ENCODE peak calls at places on chromosomes 1 and 21, in ten cellular contexts. One of them, this sample, is unnamed.
A peak's percentile ranks its signal among the peaks of the same experiment; 100 is the strongest.

GRCh38 chr1:1431845-1432565 is 3.5 kb upstream of the VWA1 start:
- DNase-seq in right lobe of liver: peak; percentile 92
- DNase-seq in foreskin fibroblast: no peak
- DNase-seq in heart left ventricle: peak; percentile 88
- DNase-seq in esophagus muscularis mucosa: no peak
- DNase-seq in AG09309: no peak
- DNase-seq in osteoblast: peak; percentile 97
- DNase-seq in heart right ventricle: peak; percentile 82
- DNase-seq in HFF-Myc: no peak
- DNase-seq in mucosa of descending colon: peak; percentile 70
- DNase-seq in this sample: no peak

GRCh38 chr1:2816786-2817185 is 15.3 kb upstream of the TTC34 start:
- DNase-seq in right lobe of liver: peak; percentile 7
- DNase-seq in foreskin fibroblast: no peak
- DNase-seq in heart left ventricle: no peak
- DNase-seq in esophagus muscularis mucosa: no peak
- DNase-seq in AG09309: no peak
- DNase-seq in osteoblast: peak; percentile 57
- DNase-seq in heart right ventricle: peak; percentile 1
- DNase-seq in HFF-Myc: no peak
- DNase-seq in mucosa of descending colon: no peak
- DNase-seq in this sample: no peak

GRCh38 chr1:221874285-221875003 is 132.6 kb upstream of the DUSP10 start:
- DNase-seq in right lobe of liver: no peak
- DNase-seq in foreskin fibroblast: peak; percentile 68
- DNase-seq in heart left ventricle: no peak
- DNase-seq in esophagus muscularis mucosa: peak; percentile 89
- DNase-seq in AG09309: no peak
- DNase-seq in osteoblast: no peak
- DNase-seq in heart right ventricle: no peak
- DNase-seq in HFF-Myc: no peak
- DNase-seq in mucosa of descending colon: no peak
- DNase-seq in this sample: peak; percentile 85

GRCh38 chr21:38333290-38334272 is 76.8 kb downstream of the KCNJ15 start:
- DNase-seq in right lobe of liver: peak; percentile 76
- DNase-seq in foreskin fibroblast: no peak
- DNase-seq in heart left ventricle: no peak
- DNase-seq in esophagus muscularis mucosa: no peak
- DNase-seq in AG09309: no peak
- DNase-seq in osteoblast: peak; percentile 69
- DNase-seq in heart right ventricle: peak; percentile 40
- DNase-seq in HFF-Myc: no peak
- DNase-seq in mucosa of descending colon: no peak
- DNase-seq in this sample: no peak

GRCh38 chr1:181102841-181103240 is 14.3 kb downstream of the IER5 start:
- DNase-seq in right lobe of liver: no peak
- DNase-seq in foreskin fibroblast: no peak
- DNase-seq in heart left ventricle: no peak
- DNase-seq in esophagus muscularis mucosa: no peak
- DNase-seq in AG09309: no peak
- DNase-seq in osteoblast: no peak
- DNase-seq in heart right ventricle: no peak
- DNase-seq in HFF-Myc: no peak
- DNase-seq in mucosa of descending colon: no peak
- DNase-seq in this sample: no peak

GRCh38 chr1:3159996-3160395 is 91.0 kb downstream of the PRDM16 start:
- DNase-seq in right lobe of liver: no peak
- DNase-seq in foreskin fibroblast: no peak
- DNase-seq in heart left ventricle: no peak
- DNase-seq in esophagus muscularis mucosa: no peak
- DNase-seq in AG09309: no peak
- DNase-seq in osteoblast: no peak
- DNase-seq in heart right ventricle: no peak
- DNase-seq in HFF-Myc: no peak
- DNase-seq in mucosa of descending colon: no peak
- DNase-seq in this sample: no peak

GRCh38 chr1:112710586-112710985 is 3.7 kb upstream of the RHOC start:
- DNase-seq in right lobe of liver: no peak
- DNase-seq in foreskin fibroblast: no peak
- DNase-seq in heart left ventricle: no peak
- DNase-seq in esophagus muscularis mucosa: no peak
- DNase-seq in AG09309: no peak
- DNase-seq in osteoblast: peak; percentile 1
- DNase-seq in heart right ventricle: no peak
- DNase-seq in HFF-Myc: no peak
- DNase-seq in mucosa of descending colon: no peak
- DNase-seq in this sample: no peak

GRCh38 chr21:45035477-45035848 is 38.9 kb upstream of the ADARB1 start:
- DNase-seq in right lobe of liver: no peak
- DNase-seq in foreskin fibroblast: no peak
- DNase-seq in heart left ventricle: no peak
- DNase-seq in esophagus muscularis mucosa: no peak
- DNase-seq in AG09309: no peak
- DNase-seq in osteoblast: peak; percentile 22
- DNase-seq in heart right ventricle: no peak
- DNase-seq in HFF-Myc: no peak
- DNase-seq in mucosa of descending colon: no peak
- DNase-seq in this sample: no peak

GRCh38 chr1:25586181-25586588 is 30.4 kb upstream of the MAN1C1 start:
- DNase-seq in right lobe of liver: no peak
- DNase-seq in foreskin fibroblast: no peak
- DNase-seq in heart left ventricle: no peak
- DNase-seq in esophagus muscularis mucosa: no peak
- DNase-seq in AG09309: no peak
- DNase-seq in osteoblast: peak; percentile 44
- DNase-seq in heart right ventricle: no peak
- DNase-seq in HFF-Myc: no peak
- DNase-seq in mucosa of descending colon: no peak
- DNase-seq in this sample: no peak

GRCh38 chr1:35546614-35547013 is 10.6 kb downstream of the KIAA0319L start:
- DNase-seq in right lobe of liver: no peak
- DNase-seq in foreskin fibroblast: no peak
- DNase-seq in heart left ventricle: no peak
- DNase-seq in esophagus muscularis mucosa: no peak
- DNase-seq in AG09309: no peak
- DNase-seq in osteoblast: no peak
- DNase-seq in heart right ventricle: no peak
- DNase-seq in HFF-Myc: no peak
- DNase-seq in mucosa of descending colon: no peak
- DNase-seq in this sample: no peak

GRCh38 chr1:35539073-35539823 is 18.0 kb downstream of the KIAA0319L start:
- DNase-seq in right lobe of liver: no peak
- DNase-seq in foreskin fibroblast: peak; percentile 32
- DNase-seq in heart left ventricle: no peak
- DNase-seq in esophagus muscularis mucosa: no peak
- DNase-seq in AG09309: no peak
- DNase-seq in osteoblast: no peak
- DNase-seq in heart right ventricle: no peak
- DNase-seq in HFF-Myc: no peak
- DNase-seq in mucosa of descending colon: no peak
- DNase-seq in this sample: peak; percentile 63

GRCh38 chr1:35539824-35540261 is 17.4 kb downstream of the KIAA0319L start:
- DNase-seq in right lobe of liver: no peak
- DNase-seq in foreskin fibroblast: peak; percentile 28
- DNase-seq in heart left ventricle: no peak
- DNase-seq in esophagus muscularis mucosa: no peak
- DNase-seq in AG09309: no peak
- DNase-seq in osteoblast: peak; percentile 77
- DNase-seq in heart right ventricle: no peak
- DNase-seq in HFF-Myc: no peak
- DNase-seq in mucosa of descending colon: no peak
- DNase-seq in this sample: peak; percentile 73

DNA sequence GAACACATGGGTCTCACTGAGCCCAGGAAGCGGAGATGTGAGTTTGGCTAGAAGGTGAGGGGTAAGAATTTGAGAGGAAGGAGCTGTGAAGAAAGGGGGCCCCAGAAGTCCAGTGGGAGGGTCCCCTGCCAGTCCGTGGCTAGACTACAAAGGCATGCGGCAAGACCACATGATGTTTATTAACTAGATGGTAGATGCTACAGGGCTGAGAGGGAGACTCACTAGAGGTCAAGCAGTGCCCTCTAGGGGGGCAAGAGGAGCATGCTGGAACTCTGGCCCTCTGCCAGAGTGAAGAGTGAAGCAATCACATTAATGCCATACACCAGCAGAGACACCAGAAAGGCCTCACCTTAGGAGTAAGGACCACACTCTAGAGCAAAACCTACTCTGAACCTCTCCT is 12.2 kb downstream of the KIAA0319L start:
- DNase-seq in right lobe of liver: no peak
- DNase-seq in foreskin fibroblast: peak; percentile 48
- DNase-seq in heart left ventricle: peak; percentile 71
- DNase-seq in esophagus muscularis mucosa: no peak
- DNase-seq in AG09309: no peak
- DNase-seq in osteoblast: no peak
- DNase-seq in heart right ventricle: no peak
- DNase-seq in HFF-Myc: no peak
- DNase-seq in mucosa of descending colon: peak; percentile 30
- DNase-seq in this sample: peak; percentile 65
- TF ChIP-seq CTCF in right lobe of liver: peak; percentile 60
- TF ChIP-seq CTCF in foreskin fibroblast: no peak
- TF ChIP-seq CTCF in heart left ventricle: peak; percentile 36
- TF ChIP-seq CTCF in esophagus muscularis mucosa: peak; percentile 21
- TF ChIP-seq CTCF in AG09309: peak; percentile 15
- TF ChIP-seq CTCF in osteoblast: peak; percentile 46
- TF ChIP-seq CTCF in heart right ventricle: peak; percentile 62
- TF ChIP-seq CTCF in HFF-Myc: peak; percentile 10
- TF ChIP-seq CTCF in mucosa of descending colon: no peak
- TF ChIP-seq CTCF in this sample: peak; percentile 43

GRCh38 chr1:103074224-103074623 is 34.1 kb downstream of the COL11A1 start:
- DNase-seq in right lobe of liver: no peak
- DNase-seq in foreskin fibroblast: no peak
- DNase-seq in heart left ventricle: no peak
- DNase-seq in esophagus muscularis mucosa: no peak
- DNase-seq in AG09309: no peak
- DNase-seq in osteoblast: no peak
- DNase-seq in heart right ventricle: no peak
- DNase-seq in HFF-Myc: no peak
- DNase-seq in mucosa of descending colon: no peak
- DNase-seq in this sample: no peak
- H3K4me3 ChIP-seq in right lobe of liver: no peak overlapping the region
- H3K4me3 ChIP-seq in foreskin fibroblast: no peak overlapping the region
- H3K4me3 ChIP-seq in heart left ventricle: no peak overlapping the region
- H3K4me3 ChIP-seq in esophagus muscularis mucosa: no peak overlapping the region
- H3K4me3 ChIP-seq in AG09309: no peak overlapping the region
- H3K4me3 ChIP-seq in osteoblast: no peak overlapping the region
- H3K4me3 ChIP-seq in heart right ventricle: no peak overlapping the region
- H3K4me3 ChIP-seq in HFF-Myc: no peak overlapping the region
- H3K4me3 ChIP-seq in mucosa of descending colon: no peak overlapping the region
- H3K4me3 ChIP-seq in this sample: no peak overlapping the region

GRCh38 chr1:223759273-223759672 is 46.9 kb downstream of the CAPN2 start:
- DNase-seq in right lobe of liver: no peak
- DNase-seq in foreskin fibroblast: no peak
- DNase-seq in heart left ventricle: no peak
- DNase-seq in esophagus muscularis mucosa: no peak
- DNase-seq in AG09309: no peak
- DNase-seq in osteoblast: no peak
- DNase-seq in heart right ventricle: no peak
- DNase-seq in HFF-Myc: no peak
- DNase-seq in mucosa of descending colon: no peak
- DNase-seq in this sample: no peak
- TF ChIP-seq CTCF in right lobe of liver: no peak
- TF ChIP-seq CTCF in foreskin fibroblast: no peak
- TF ChIP-seq CTCF in heart left ventricle: no peak
- TF ChIP-seq CTCF in esophagus muscularis mucosa: no peak
- TF ChIP-seq CTCF in AG09309: no peak
- TF ChIP-seq CTCF in osteoblast: no peak
- TF ChIP-seq CTCF in heart right ventricle: no peak
- TF ChIP-seq CTCF in HFF-Myc: no peak
- TF ChIP-seq CTCF in mucosa of descending colon: no peak
- TF ChIP-seq CTCF in this sample: no peak

GRCh38 chr21:41315726-41316125 is 875 bp upstream of the FAM3B start:
- DNase-seq in right lobe of liver: no peak
- DNase-seq in foreskin fibroblast: no peak
- DNase-seq in heart left ventricle: no peak
- DNase-seq in esophagus muscularis mucosa: no peak
- DNase-seq in AG09309: no peak
- DNase-seq in osteoblast: peak; percentile 69
- DNase-seq in heart right ventricle: no peak
- DNase-seq in HFF-Myc: no peak
- DNase-seq in mucosa of descending colon: no peak
- DNase-seq in this sample: no peak

GRCh38 chr21:41316200-41316599 is 401 bp upstream of the FAM3B start:
- DNase-seq in right lobe of liver: no peak
- DNase-seq in foreskin fibroblast: no peak
- DNase-seq in heart left ventricle: no peak
- DNase-seq in esophagus muscularis mucosa: no peak
- DNase-seq in AG09309: no peak
- DNase-seq in osteoblast: peak; percentile 64
- DNase-seq in heart right ventricle: no peak
- DNase-seq in HFF-Myc: no peak
- DNase-seq in mucosa of descending colon: peak; percentile 15
- DNase-seq in this sample: no peak

GRCh38 chr21:41316641-41317392 is at the start of gene FAM3B:
- DNase-seq in right lobe of liver: no peak
- DNase-seq in foreskin fibroblast: no peak
- DNase-seq in heart left ventricle: no peak
- DNase-seq in esophagus muscularis mucosa: no peak
- DNase-seq in AG09309: no peak
- DNase-seq in osteoblast: peak; percentile 59
- DNase-seq in heart right ventricle: no peak
- DNase-seq in HFF-Myc: no peak
- DNase-seq in mucosa of descending colon: peak; percentile 18
- DNase-seq in this sample: no peak

GRCh38 chr21:41318218-41318617 is 1.6 kb downstream of the FAM3B start:
- DNase-seq in right lobe of liver: no peak
- DNase-seq in foreskin fibroblast: no peak
- DNase-seq in heart left ventricle: no peak
- DNase-seq in esophagus muscularis mucosa: no peak
- DNase-seq in AG09309: no peak
- DNase-seq in osteoblast: no peak
- DNase-seq in heart right ventricle: no peak
- DNase-seq in HFF-Myc: no peak
- DNase-seq in mucosa of descending colon: no peak
- DNase-seq in this sample: no peak

DNA sequence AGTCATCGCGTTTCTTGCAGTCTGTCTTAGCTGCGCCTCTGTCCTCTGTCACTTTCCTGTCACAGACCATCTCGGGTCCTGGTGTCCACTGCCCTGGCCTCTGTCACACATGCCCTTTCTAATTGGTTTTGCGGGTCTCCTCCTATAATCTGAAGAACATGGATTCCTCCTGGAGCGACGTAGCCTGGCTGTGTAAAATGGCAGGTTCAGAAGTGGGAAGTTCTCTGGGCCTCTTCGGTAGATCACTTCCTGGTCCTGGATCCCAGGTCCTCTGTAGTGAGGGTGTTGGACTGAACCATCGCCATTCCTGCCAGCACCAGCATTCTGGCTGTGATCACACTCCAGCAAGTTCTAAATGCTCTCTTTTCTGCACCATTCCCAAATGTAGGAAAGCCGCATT is 857 bp downstream of the FAM3B start:
- DNase-seq in right lobe of liver: no peak
- DNase-seq in foreskin fibroblast: no peak
- DNase-seq in heart left ventricle: no peak
- DNase-seq in esophagus muscularis mucosa: no peak
- DNase-seq in AG09309: no peak
- DNase-seq in osteoblast: no peak
- DNase-seq in heart right ventricle: no peak
- DNase-seq in HFF-Myc: no peak
- DNase-seq in mucosa of descending colon: no peak
- DNase-seq in this sample: no peak
- H3K4me3 ChIP-seq in right lobe of liver: no peak overlapping the region
- H3K4me3 ChIP-seq in foreskin fibroblast: no peak overlapping the region
- H3K4me3 ChIP-seq in heart left ventricle: no peak overlapping the region
- H3K4me3 ChIP-seq in esophagus muscularis mucosa: no peak overlapping the region
- H3K4me3 ChIP-seq in AG09309: no peak overlapping the region
- H3K4me3 ChIP-seq in osteoblast: no peak overlapping the region
- H3K4me3 ChIP-seq in heart right ventricle: no peak overlapping the region
- H3K4me3 ChIP-seq in HFF-Myc: no peak overlapping the region
- H3K4me3 ChIP-seq in mucosa of descending colon: no peak overlapping the region
- H3K4me3 ChIP-seq in this sample: no peak overlapping the region

This sample was measured in AG10803.